ENCODE peak calls at places on chromosome 6, in seven cellular contexts. K is MM.1S, I is body of pancreas, W is brain microvascular endothelial cell, H is breast epithelium, X is T47D, O is tibial nerve. P is an unnamed sample.

GRCh38 chr6:20319520-20320357 is 81.9 kb upstream of the E2F3 start:
- DNase-seq in H (no peak), K (peak; percentile 81), X (no peak), O (no peak), W (no peak), I (no peak), P (no peak)

GRCh38 chr6:2684059-2684749 is 66.5 kb downstream of the MYLK4 start:
- DNase-seq in W (peak; percentile 86), X (no peak), O (no peak), H (no peak), K (no peak), I (no peak), P (no peak)

GRCh38 chr6:118659513-118660217 is 8.3 kb upstream of the CEP85L start:
- DNase-seq in I (no peak), X (no peak), W (no peak), O (no peak), H (no peak), K (no peak), P (no peak)

GRCh38 chr6:31118178-31118577 is 2.1 kb downstream of the CDSN start:
- DNase-seq in K (no peak), W (no peak), O (no peak), H (no peak), I (no peak), X (no peak), P (no peak)

GRCh38 chr6:107730106-107730505 is 94.0 kb downstream of the SCML4 start:
- DNase-seq in I (no peak), X (no peak), H (no peak), K (no peak), O (no peak), W (no peak), P (no peak)

GRCh38 chr6:136782021-136782770 is 10.1 kb downstream of the MAP3K5 start:
- DNase-seq in H (no peak), X (peak; percentile 17), K (no peak), O (no peak), I (no peak), W (no peak), P (no peak)

GRCh38 chr6:106309766-106310373 is 15.7 kb downstream of the ATG5 start:
- DNase-seq in O (no peak), W (no peak), X (peak; percentile 12), I (no peak), K (no peak), H (no peak), P (no peak)

GRCh38 chr6:72968704-72969103 is 256.6 kb downstream of the KHDC1L start:
- DNase-seq in X (peak; percentile 65), I (no peak), K (no peak), O (no peak), H (no peak), W (no peak), P (no peak)

GRCh38 chr6:120774275-120774674 is 560.0 kb downstream of the TBC1D32 start:
- DNase-seq in I (no peak), H (no peak), X (no peak), K (no peak), O (no peak), W (peak; percentile 34), P (no peak)

GRCh38 chr6:95431637-95432228 is 145.6 kb upstream of the MANEA start:
- DNase-seq in O (peak; percentile 69), W (peak; percentile 32), H (no peak), X (peak; percentile 65), K (peak; percentile 42), I (peak; percentile 71), P (no peak)

GRCh38 chr6:7251861-7252260 is 61.1 kb downstream of the SSR1 start:
- DNase-seq in X (no peak), I (no peak), K (no peak), O (no peak), H (no peak), W (no peak), P (no peak)

GRCh38 chr6:147400968-147401367 is 107.5 kb upstream of the SAMD5 start:
- DNase-seq in K (no peak), H (no peak), X (no peak), W (no peak), I (no peak), O (no peak), P (no peak)

GRCh38 chr6:134480593-134480992 is 162.7 kb upstream of the SGK1 start:
- DNase-seq in O (no peak), H (peak; percentile 57), X (no peak), W (no peak), K (no peak), I (peak; percentile 92), P (peak; percentile 60)

GRCh38 chr6:165915022-165915770 is 252.2 kb upstream of the PDE10A start:
- DNase-seq in H (no peak), I (no peak), X (no peak), K (no peak), O (no peak), W (no peak), P (no peak)

GRCh38 chr6:124434416-124434815 is 527.8 kb upstream of the RNF217 start:
- DNase-seq in H (no peak), W (no peak), X (no peak), I (no peak), K (no peak), O (no peak), P (no peak)

GRCh38 chr6:34200340-34200971 is 36.2 kb upstream of the HMGA1 start:
- DNase-seq in H (no peak), K (no peak), O (no peak), I (no peak), W (no peak), X (no peak), P (no peak)

GRCh38 chr6:33297956-33298772 is 578 bp downstream of the RGL2 start:
- DNase-seq in W (peak; percentile 85), K (peak; percentile 61), O (peak; percentile 88), I (peak; percentile 68), H (peak; percentile 92), X (peak; percentile 98), P (peak; percentile 83)

GRCh38 chr6:158672726-158673125 is 22.9 kb downstream of the SYTL3 start:
- DNase-seq in K (no peak), H (no peak), O (no peak), I (no peak), W (no peak), X (no peak), P (peak; percentile 14)

GRCh38 chr6:35026434-35027222 is 114.5 kb downstream of the TCP11 start:
- DNase-seq in I (no peak), X (no peak), O (no peak), K (no peak), W (no peak), H (no peak), P (no peak)

GRCh38 chr6:140779341-140779740 is 1353.4 kb upstream of the GJE1 start:
- DNase-seq in H (no peak), O (no peak), I (no peak), X (no peak), W (peak; percentile 12), K (no peak), P (no peak)

GRCh38 chr6:127302728-127303675 is 36.3 kb downstream of the RNF146 start:
- DNase-seq in W (peak; percentile 60), K (peak; percentile 60), I (peak; percentile 62), X (peak; percentile 61), H (no peak), O (peak; percentile 82), P (no peak)

GRCh38 chr6:109229536-109229935 is 134.2 kb downstream of the CEP57L1 start:
- DNase-seq in X (peak; percentile 69), H (no peak), O (no peak), I (no peak), W (no peak), K (no peak), P (no peak)

GRCh38 chr6:145345094-145345493 is 390.2 kb downstream of the EPM2A start:
- DNase-seq in W (no peak), X (no peak), H (no peak), K (no peak), I (no peak), O (no peak), P (no peak)

GRCh38 chr6:28349892-28350737 is at the start of gene ZKSCAN3:
- DNase-seq in I (peak; percentile 86), K (peak; percentile 87), W (peak; percentile 77), H (peak; percentile 75), X (peak; percentile 85), O (peak; percentile 70), P (peak; percentile 85)

P was measured in left lobe of liver.